ENCODE peak calls at places on chromosomes 11 and 22, in nine cellular contexts. Y is foreskin fibroblast, Q is AG09309, U is NB4, L is AG09319, E is HFFc6, Z is mucosa of descending colon, C is AG04450, J is endothelial cell. O is an unnamed sample.

GRCh38 chr11:101436511-101437142 is 147.2 kb downstream of the TRPC6 start:
- DNase-seq in J (peak; percentile 59), Z (peak; percentile 69), C (no peak), Y (peak; percentile 57), E (no peak), L (no peak), U (peak; percentile 58), Q (no peak), O (no peak)

GRCh38 chr11:12287009-12287373 is 90.4 kb upstream of the PARVA start:
- DNase-seq in U (no peak), L (peak; percentile 84), E (peak; percentile 93), Z (no peak), Q (peak; percentile 88), Y (peak; percentile 96), C (peak; percentile 92), J (no peak), O (no peak)

GRCh38 chr22:33487041-33487716 is 429.0 kb upstream of the SYN3 start:
- DNase-seq in Q (no peak), L (no peak), Z (no peak), J (no peak), C (no peak), Y (no peak), E (no peak), U (no peak), O (no peak)

GRCh38 chr11:125114518-125114917 is 3.1 kb upstream of the TMEM218 start:
- DNase-seq in J (no peak), U (peak; percentile 20), Y (peak; percentile 20), C (no peak), Z (no peak), E (no peak), L (no peak), Q (no peak), O (no peak)

GRCh38 chr11:8914661-8915018 is 3.7 kb downstream of the AKIP1 start:
- DNase-seq in Z (no peak), L (no peak), Y (no peak), J (no peak), Q (no peak), E (no peak), C (no peak), U (no peak), O (no peak)

GRCh38 chr11:70050243-70050642 is 27.9 kb upstream of the ANO1 start:
- DNase-seq in Q (no peak), L (no peak), J (no peak), Z (no peak), U (no peak), C (no peak), E (no peak), Y (no peak), O (no peak)

GRCh38 chr11:103544874-103545273 is 435.6 kb downstream of the DYNC2H1 start:
- DNase-seq in L (no peak), Z (no peak), U (no peak), E (no peak), C (no peak), Y (no peak), Q (no peak), J (no peak), O (no peak)

GRCh38 chr11:73389902-73390301 is 13.7 kb downstream of the RELT start:
- DNase-seq in C (no peak), J (no peak), Z (no peak), U (no peak), Y (no peak), E (no peak), Q (no peak), L (no peak), O (no peak)

GRCh38 chr11:116224154-116224888 is 548.5 kb downstream of the BUD13 start:
- DNase-seq in C (peak; percentile 10), J (peak; percentile 63), L (peak; percentile 5), Y (peak; percentile 23), Z (peak; percentile 79), E (no peak), Q (no peak), U (peak; percentile 45), O (no peak)

GRCh38 chr11:113991170-113991569 is 16.3 kb downstream of the HTR3A start:
- DNase-seq in C (no peak), E (peak; percentile 6), Y (peak; percentile 63), Z (peak; percentile 55), U (peak; percentile 53), Q (no peak), J (peak; percentile 64), L (no peak), O (no peak)

GRCh38 chr11:10666976-10667892 is 26.3 kb downstream of the IRAG1 start:
- DNase-seq in J (no peak), Q (peak; percentile 42), Y (peak; percentile 76), Z (no peak), E (peak; percentile 56), U (no peak), L (no peak), C (peak; percentile 73), O (no peak)

GRCh38 chr22:28051787-28052356 is 132.8 kb upstream of the PITPNB start:
- DNase-seq in Q (no peak), J (peak; percentile 79), C (no peak), Y (peak; percentile 82), Z (peak; percentile 76), E (peak; percentile 47), U (peak; percentile 47), L (peak; percentile 15), O (peak; percentile 82)

GRCh38 chr11:106391771-106392412 is 314.4 kb downstream of the AASDHPPT start:
- DNase-seq in Q (peak; percentile 44), J (no peak), Z (no peak), E (peak; percentile 31), C (no peak), U (no peak), Y (peak; percentile 74), L (peak; percentile 10), O (no peak)

GRCh38 chr11:125079878-125080530 is 16.9 kb downstream of the SLC37A2 start:
- DNase-seq in L (no peak), C (no peak), J (no peak), Q (no peak), E (no peak), Z (no peak), U (no peak), Y (no peak), O (peak; percentile 53)

GRCh38 chr11:34308049-34308692 is 49.6 kb downstream of the ABTB2 start:
- DNase-seq in Q (no peak), C (no peak), L (no peak), E (no peak), J (no peak), Y (no peak), U (no peak), Z (no peak), O (no peak)

GRCh38 chr11:43941257-43941879 is 1.1 kb upstream of the C11orf96 start:
- DNase-seq in C (no peak), L (no peak), J (no peak), E (no peak), Q (no peak), Z (no peak), Y (no peak), U (no peak), O (no peak)

GRCh38 chr11:31240340-31240904 is 129.1 kb downstream of the DCDC1 start:
- DNase-seq in U (peak; percentile 65), Z (peak; percentile 13), C (peak; percentile 1), L (no peak), Q (no peak), J (peak; percentile 56), E (no peak), Y (peak; percentile 10), O (no peak)

GRCh38 chr22:46732041-46732379 is 6.0 kb downstream of the CERK start:
- DNase-seq in J (no peak), U (no peak), L (no peak), E (no peak), Z (no peak), Y (no peak), Q (no peak), C (no peak), O (no peak)

GRCh38 chr11:67585911-67586310 is 2.3 kb downstream of the GSTP1 start:
- DNase-seq in Y (no peak), L (no peak), J (no peak), Z (no peak), U (no peak), E (no peak), Q (no peak), C (no peak), O (no peak)
- TF ChIP-seq CTCF in Y (no peak), L (no peak), J (no peak), Z (no peak), U (no peak), E (no peak), Q (no peak), C (no peak), O (no peak)

GRCh38 chr22:43090130-43090789 is 1.1 kb upstream of the TTLL1 start:
- DNase-seq in Y (peak; percentile 92), U (peak; percentile 88), Q (peak; percentile 73), L (peak; percentile 57), E (peak; percentile 78), C (no peak), J (peak; percentile 18), Z (peak; percentile 43), O (no peak)
- TF ChIP-seq CTCF in Y (peak; percentile 49), U (peak; percentile 47), Q (peak; percentile 70), L (peak; percentile 48), E (peak; percentile 72), C (peak; percentile 48), J (peak; percentile 16), Z (no peak), O (peak; percentile 33)

DNA sequence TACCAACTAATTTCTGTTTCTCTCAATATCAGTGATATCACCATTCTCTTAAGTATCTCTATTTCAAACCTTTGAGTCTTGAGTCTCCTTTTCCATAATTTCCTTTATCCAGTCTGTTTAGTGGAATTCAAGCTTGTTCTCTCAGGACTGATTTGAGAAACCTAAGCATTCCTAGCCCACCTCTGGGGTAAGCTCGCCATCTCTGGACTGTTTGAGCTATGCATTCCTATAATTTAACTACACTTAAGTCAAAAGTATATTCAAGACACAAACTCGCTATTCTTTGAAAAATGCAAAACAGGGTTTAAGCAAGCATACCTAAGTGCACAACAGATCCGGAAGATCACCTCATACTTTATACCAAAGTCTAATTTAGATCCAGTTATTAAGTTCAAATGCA is 2.1 kb upstream of the DLAT start:
- DNase-seq in Q (no peak), L (no peak), J (no peak), E (no peak), U (peak; percentile 44), Y (no peak), Z (no peak), C (no peak), O (no peak)
- TF ChIP-seq CTCF in Q (no peak), L (no peak), J (no peak), E (no peak), U (peak; percentile 6), Y (no peak), Z (no peak), C (no peak), O (no peak)

GRCh38 chr11:130144721-130145327 is 14.8 kb upstream of the ST14 start:
- DNase-seq in E (no peak), Y (no peak), J (no peak), Q (no peak), Z (no peak), U (no peak), C (no peak), L (no peak), O (no peak)

GRCh38 chr11:130145328-130145812 is 14.2 kb upstream of the ST14 start:
- DNase-seq in Q (no peak), Z (peak; percentile 66), C (no peak), E (no peak), L (no peak), J (no peak), U (no peak), Y (no peak), O (no peak)

GRCh38 chr11:130146797-130147196 is 12.8 kb upstream of the ST14 start:
- DNase-seq in J (no peak), Y (no peak), E (no peak), L (no peak), Z (peak; percentile 71), C (no peak), Q (no peak), U (peak; percentile 91), O (no peak)

GRCh38 chr11:130144129-130144528 is 15.5 kb upstream of the ST14 start:
- DNase-seq in C (no peak), Q (no peak), Z (peak; percentile 69), U (no peak), J (no peak), L (no peak), E (no peak), Y (no peak), O (no peak)

GRCh38 chr11:130145975-130146776 is 13.4 kb upstream of the ST14 start:
- DNase-seq in C (no peak), J (peak; percentile 34), Y (peak; percentile 56), Q (no peak), U (no peak), E (peak; percentile 27), L (no peak), Z (peak; percentile 81), O (peak; percentile 86)
- TF ChIP-seq CTCF in C (peak; percentile 29), J (no peak), Y (peak; percentile 21), Q (no peak), U (no peak), E (peak; percentile 51), L (peak; percentile 12), Z (no peak), O (peak; percentile 42)

O was measured in upper lobe of right lung.